ENCODE peak calls at places on chromosomes 12 and 14, in nine cellular contexts. V is GM18507; Z is activated CD8-positive, alpha-beta memory T cell treated with anti-CD3 and anti-CD28 coated beads, Interleukin-2, amount 10 ng/mL, durations not matched to agents 7 days and 5 days; R is stromal cell of bone marrow; Q is body of pancreas; C is H7; W is CD8-positive, alpha-beta memory T cell; L is GM03348; H is Kasumi-1. K is an unnamed sample.
A peak's percentile ranks its signal among the peaks of the same experiment; 100 is the strongest.

GRCh38 chr12:3204143-3204542 is 127.0 kb downstream of the TSPAN9 start:
- DNase-seq in V (no peak), Z (no peak), R (no peak), Q (no peak), C (peak; percentile 76), W (no peak), L (no peak), H (no peak), K (no peak)

GRCh38 chr12:76445469-76445868 is 97.3 kb upstream of the BBS10 start:
- DNase-seq in V (no peak), Z (no peak), R (no peak), Q (no peak), C (no peak), W (no peak), L (peak; percentile 11), H (no peak), K (no peak)

GRCh38 chr12:57521475-57522018 is 1.1 kb upstream of the MBD6 start:
- DNase-seq in V (no peak), Z (peak; percentile 64), R (no peak), Q (peak; percentile 59), C (peak; percentile 49), W (peak; percentile 66), L (no peak), H (no peak), K (peak; percentile 49)

GRCh38 chr12:57419495-57419894 is 11.3 kb downstream of the R3HDM2 start:
- DNase-seq in V (no peak), Z (no peak), R (no peak), Q (no peak), C (no peak), W (no peak), L (no peak), H (no peak), K (no peak)

GRCh38 chr12:88781909-88782308 is 201.6 kb upstream of the KITLG start:
- DNase-seq in V (no peak), Z (no peak), R (no peak), Q (no peak), C (no peak), W (no peak), L (peak; percentile 46), H (no peak), K (no peak)

GRCh38 chr12:131041216-131041967 is 87.7 kb downstream of the ADGRD1 start:
- DNase-seq in V (no peak), Z (no peak), R (no peak), Q (no peak), C (peak; percentile 54), W (no peak), L (no peak), H (no peak), K (no peak)

GRCh38 chr14:69335421-69335820 is 62.7 kb downstream of the ERH start:
- DNase-seq in V (no peak), Z (peak; percentile 70), R (no peak), Q (no peak), C (no peak), W (no peak), L (no peak), H (no peak), K (peak; percentile 36)

GRCh38 chr12:102950950-102951490 is 6.5 kb upstream of the ASCL1 start:
- DNase-seq in V (no peak), Z (no peak), R (no peak), Q (no peak), C (peak; percentile 23), W (no peak), L (no peak), H (no peak), K (no peak)

GRCh38 chr12:104423273-104423672 is 33.5 kb upstream of the CHST11 start:
- DNase-seq in V (no peak), Z (no peak), R (no peak), Q (no peak), C (no peak), W (no peak), L (no peak), H (no peak), K (no peak)

GRCh38 chr12:7123806-7124519 is 4.7 kb downstream of the RBP5 start:
- DNase-seq in V (no peak), Z (no peak), R (no peak), Q (no peak), C (peak; percentile 12), W (no peak), L (no peak), H (no peak), K (no peak)